ENCODE peak calls at places on chromosomes 3 and 15, in eight cellular contexts. One of them, this sample, is unnamed. For H3K27me3 and H3K9me3, the result is how much of the 10 kb centered on the place peaks cover.

GRCh38 chr15:89247441-89247840 is 3.7 kb downstream of the FANCI start:
- DNase-seq in stomach: no peak
- DNase-seq in sigmoid colon: no peak
- DNase-seq in CD4-positive, alpha-beta T cell: no peak
- DNase-seq in iPS DF 6.9: no peak
- DNase-seq in testis: no peak
- DNase-seq in CD4-positive, alpha-beta memory T cell: no peak
- DNase-seq in heart left ventricle: no peak
- DNase-seq in this sample: no peak

GRCh38 chr3:170622369-170623159 is 36.7 kb upstream of the SLC7A14 start:
- DNase-seq in stomach: no peak
- DNase-seq in sigmoid colon: peak
- DNase-seq in CD4-positive, alpha-beta T cell: no peak
- DNase-seq in iPS DF 6.9: no peak
- DNase-seq in testis: no peak
- DNase-seq in CD4-positive, alpha-beta memory T cell: no peak
- DNase-seq in heart left ventricle: peak
- DNase-seq in this sample: peak

GRCh38 chr3:43522702-43523362 is 99.0 kb downstream of the ANO10 start:
- DNase-seq in stomach: no peak
- DNase-seq in sigmoid colon: no peak
- DNase-seq in CD4-positive, alpha-beta T cell: no peak
- DNase-seq in iPS DF 6.9: no peak
- DNase-seq in testis: no peak
- DNase-seq in CD4-positive, alpha-beta memory T cell: no peak
- DNase-seq in heart left ventricle: no peak
- DNase-seq in this sample: peak

GRCh38 chr3:73624363-73625123 is at the start of gene PDZRN3:
- DNase-seq in stomach: peak
- DNase-seq in sigmoid colon: peak
- DNase-seq in CD4-positive, alpha-beta T cell: no peak
- DNase-seq in iPS DF 6.9: peak
- DNase-seq in testis: peak
- DNase-seq in CD4-positive, alpha-beta memory T cell: no peak
- DNase-seq in heart left ventricle: peak
- DNase-seq in this sample: peak

GRCh38 chr3:111768571-111769100 is 90.4 kb upstream of the PHLDB2 start:
- DNase-seq in stomach: peak
- DNase-seq in sigmoid colon: no peak
- DNase-seq in CD4-positive, alpha-beta T cell: no peak
- DNase-seq in iPS DF 6.9: no peak
- DNase-seq in testis: no peak
- DNase-seq in CD4-positive, alpha-beta memory T cell: no peak
- DNase-seq in heart left ventricle: no peak
- DNase-seq in this sample: peak

GRCh38 chr3:171200052-171201029 is 173.8 kb upstream of the SLC2A2 start:
- DNase-seq in stomach: no peak
- DNase-seq in sigmoid colon: no peak
- DNase-seq in CD4-positive, alpha-beta T cell: no peak
- DNase-seq in iPS DF 6.9: no peak
- DNase-seq in testis: no peak
- DNase-seq in CD4-positive, alpha-beta memory T cell: no peak
- DNase-seq in heart left ventricle: no peak
- DNase-seq in this sample: no peak

GRCh38 chr15:101328001-101328400 is 33.0 kb upstream of the SNRPA1 start:
- DNase-seq in stomach: no peak
- DNase-seq in sigmoid colon: no peak
- DNase-seq in CD4-positive, alpha-beta T cell: no peak
- DNase-seq in iPS DF 6.9: no peak
- DNase-seq in testis: no peak
- DNase-seq in CD4-positive, alpha-beta memory T cell: no peak
- DNase-seq in heart left ventricle: no peak
- DNase-seq in this sample: no peak

GRCh38 chr3:98966862-98967554 is 65.5 kb upstream of the DCBLD2 start:
- DNase-seq in stomach: no peak
- DNase-seq in sigmoid colon: no peak
- DNase-seq in CD4-positive, alpha-beta T cell: no peak
- DNase-seq in iPS DF 6.9: no peak
- DNase-seq in testis: no peak
- DNase-seq in CD4-positive, alpha-beta memory T cell: no peak
- DNase-seq in heart left ventricle: no peak
- DNase-seq in this sample: no peak

GRCh38 chr3:170637321-170637720 is 51.4 kb upstream of the SLC7A14 start:
- DNase-seq in stomach: no peak
- DNase-seq in sigmoid colon: no peak
- DNase-seq in CD4-positive, alpha-beta T cell: no peak
- DNase-seq in iPS DF 6.9: no peak
- DNase-seq in testis: no peak
- DNase-seq in CD4-positive, alpha-beta memory T cell: no peak
- DNase-seq in heart left ventricle: no peak
- DNase-seq in this sample: no peak

GRCh38 chr3:157066335-157067071 is 93.4 kb downstream of the CCNL1 start:
- DNase-seq in stomach: no peak
- DNase-seq in sigmoid colon: peak
- DNase-seq in CD4-positive, alpha-beta T cell: no peak
- DNase-seq in iPS DF 6.9: no peak
- DNase-seq in testis: no peak
- DNase-seq in CD4-positive, alpha-beta memory T cell: no peak
- DNase-seq in heart left ventricle: no peak
- DNase-seq in this sample: peak

GRCh38 chr15:40240619-40241304 is 1.9 kb downstream of the PAK6 start:
- DNase-seq in stomach: peak
- DNase-seq in sigmoid colon: peak
- DNase-seq in CD4-positive, alpha-beta T cell: no peak
- DNase-seq in iPS DF 6.9: no peak
- DNase-seq in testis: no peak
- DNase-seq in CD4-positive, alpha-beta memory T cell: no peak
- DNase-seq in heart left ventricle: no peak
- DNase-seq in this sample: no peak

GRCh38 chr3:183502782-183503181 is 52.7 kb downstream of the KLHL6 start:
- DNase-seq in stomach: no peak
- DNase-seq in sigmoid colon: no peak
- DNase-seq in CD4-positive, alpha-beta T cell: no peak
- DNase-seq in iPS DF 6.9: no peak
- DNase-seq in testis: peak
- DNase-seq in CD4-positive, alpha-beta memory T cell: no peak
- DNase-seq in heart left ventricle: no peak
- DNase-seq in this sample: peak

GRCh38 chr3:52218454-52218853 is 7.0 kb downstream of the TLR9 start:
- DNase-seq in stomach: no peak
- DNase-seq in sigmoid colon: no peak
- DNase-seq in CD4-positive, alpha-beta T cell: no peak
- DNase-seq in iPS DF 6.9: no peak
- DNase-seq in testis: no peak
- DNase-seq in CD4-positive, alpha-beta memory T cell: no peak
- DNase-seq in heart left ventricle: no peak
- DNase-seq in this sample: no peak

GRCh38 chr3:100525753-100526612 is 33.6 kb downstream of the TMEM45A start:
- DNase-seq in stomach: no peak
- DNase-seq in sigmoid colon: peak
- DNase-seq in CD4-positive, alpha-beta T cell: no peak
- DNase-seq in iPS DF 6.9: no peak
- DNase-seq in testis: no peak
- DNase-seq in CD4-positive, alpha-beta memory T cell: no peak
- DNase-seq in heart left ventricle: no peak
- DNase-seq in this sample: peak

GRCh38 chr15:77391372-77391951 is 28.4 kb downstream of the PEAK1 start:
- DNase-seq in stomach: no peak
- DNase-seq in sigmoid colon: no peak
- DNase-seq in CD4-positive, alpha-beta T cell: no peak
- DNase-seq in iPS DF 6.9: no peak
- DNase-seq in testis: no peak
- DNase-seq in CD4-positive, alpha-beta memory T cell: no peak
- DNase-seq in heart left ventricle: no peak
- DNase-seq in this sample: no peak

GRCh38 chr3:39809181-39809994 is at the start of gene MYRIP:
- DNase-seq in stomach: peak
- DNase-seq in sigmoid colon: peak
- DNase-seq in CD4-positive, alpha-beta T cell: no peak
- DNase-seq in iPS DF 6.9: no peak
- DNase-seq in testis: peak
- DNase-seq in CD4-positive, alpha-beta memory T cell: no peak
- DNase-seq in heart left ventricle: peak
- DNase-seq in this sample: peak

GRCh38 chr3:48011771-48012170 is 4.4 kb downstream of the MAP4 start:
- DNase-seq in stomach: no peak
- DNase-seq in sigmoid colon: no peak
- DNase-seq in CD4-positive, alpha-beta T cell: no peak
- DNase-seq in iPS DF 6.9: no peak
- DNase-seq in testis: no peak
- DNase-seq in CD4-positive, alpha-beta memory T cell: no peak
- DNase-seq in heart left ventricle: no peak
- DNase-seq in this sample: no peak

GRCh38 chr3:69541823-69542264 is 156.0 kb upstream of the FRMD4B start:
- DNase-seq in stomach: no peak
- DNase-seq in sigmoid colon: no peak
- DNase-seq in CD4-positive, alpha-beta T cell: no peak
- DNase-seq in iPS DF 6.9: no peak
- DNase-seq in testis: peak
- DNase-seq in CD4-positive, alpha-beta memory T cell: peak
- DNase-seq in heart left ventricle: peak
- DNase-seq in this sample: peak
- H3K27ac ChIP-seq in stomach: no peak
- H3K27ac ChIP-seq in sigmoid colon: no peak
- H3K27ac ChIP-seq in CD4-positive, alpha-beta T cell: no peak
- H3K27ac ChIP-seq in iPS DF 6.9: no peak
- H3K27ac ChIP-seq in testis: no peak
- H3K27ac ChIP-seq in CD4-positive, alpha-beta memory T cell: no peak
- H3K27ac ChIP-seq in heart left ventricle: peak
- H3K27ac ChIP-seq in this sample: no peak

GRCh38 chr15:59289574-59289973 is 82.9 kb downstream of the LDHAL6B start:
- DNase-seq in stomach: no peak
- DNase-seq in sigmoid colon: no peak
- DNase-seq in CD4-positive, alpha-beta T cell: no peak
- DNase-seq in iPS DF 6.9: no peak
- DNase-seq in testis: no peak
- DNase-seq in CD4-positive, alpha-beta memory T cell: no peak
- DNase-seq in heart left ventricle: no peak
- DNase-seq in this sample: no peak

GRCh38 chr15:59292393-59292792 is 80.3 kb downstream of the MYO1E start:
- DNase-seq in stomach: no peak
- DNase-seq in sigmoid colon: no peak
- DNase-seq in CD4-positive, alpha-beta T cell: no peak
- DNase-seq in iPS DF 6.9: no peak
- DNase-seq in testis: no peak
- DNase-seq in CD4-positive, alpha-beta memory T cell: no peak
- DNase-seq in heart left ventricle: no peak
- DNase-seq in this sample: no peak

GRCh38 chr15:59291214-59291551 is 81.5 kb downstream of the MYO1E start:
- DNase-seq in stomach: no peak
- DNase-seq in sigmoid colon: no peak
- DNase-seq in CD4-positive, alpha-beta T cell: no peak
- DNase-seq in iPS DF 6.9: no peak
- DNase-seq in testis: no peak
- DNase-seq in CD4-positive, alpha-beta memory T cell: no peak
- DNase-seq in heart left ventricle: no peak
- DNase-seq in this sample: no peak

GRCh38 chr15:59294574-59294960 is 78.1 kb downstream of the MYO1E start:
- DNase-seq in stomach: no peak
- DNase-seq in sigmoid colon: no peak
- DNase-seq in CD4-positive, alpha-beta T cell: no peak
- DNase-seq in iPS DF 6.9: no peak
- DNase-seq in testis: no peak
- DNase-seq in CD4-positive, alpha-beta memory T cell: no peak
- DNase-seq in heart left ventricle: no peak
- DNase-seq in this sample: no peak

GRCh38 chr15:59290311-59291213 is 82.1 kb downstream of the MYO1E start:
- DNase-seq in stomach: no peak
- DNase-seq in sigmoid colon: no peak
- DNase-seq in CD4-positive, alpha-beta T cell: no peak
- DNase-seq in iPS DF 6.9: no peak
- DNase-seq in testis: no peak
- DNase-seq in CD4-positive, alpha-beta memory T cell: no peak
- DNase-seq in heart left ventricle: no peak
- DNase-seq in this sample: no peak
- H3K27me3 ChIP-seq in stomach: under half
- H3K27me3 ChIP-seq in sigmoid colon: under half
- H3K27me3 ChIP-seq in CD4-positive, alpha-beta T cell: under half
- H3K27me3 ChIP-seq in iPS DF 6.9: under half
- H3K27me3 ChIP-seq in testis: under half
- H3K27me3 ChIP-seq in CD4-positive, alpha-beta memory T cell: under half
- H3K27me3 ChIP-seq in heart left ventricle: under half
- H3K27me3 ChIP-seq in this sample: under half

DNA sequence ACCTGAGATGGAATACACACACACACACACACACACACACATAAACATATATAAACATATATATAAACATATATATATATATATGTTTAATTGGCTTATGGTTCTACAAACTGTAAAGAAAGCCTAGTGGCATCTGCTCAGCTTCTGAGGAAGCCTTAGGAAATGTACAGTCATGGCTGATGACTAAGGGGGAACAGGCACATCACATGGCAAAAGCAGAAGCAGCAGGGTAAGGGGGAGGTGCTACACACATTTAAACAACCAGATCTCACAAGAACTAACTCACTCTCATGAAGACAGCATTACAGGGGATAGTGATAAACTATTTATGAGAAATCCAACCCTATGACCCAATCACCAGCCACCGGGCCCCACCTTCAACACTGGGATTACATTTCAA is 922.9 kb downstream of the SI start:
- DNase-seq in stomach: no peak
- DNase-seq in sigmoid colon: no peak
- DNase-seq in CD4-positive, alpha-beta T cell: no peak
- DNase-seq in iPS DF 6.9: no peak
- DNase-seq in testis: no peak
- DNase-seq in CD4-positive, alpha-beta memory T cell: no peak
- DNase-seq in heart left ventricle: no peak
- DNase-seq in this sample: no peak
- H3K9me3 ChIP-seq in stomach: under half
- H3K9me3 ChIP-seq in sigmoid colon: under half
- H3K9me3 ChIP-seq in CD4-positive, alpha-beta T cell: under half
- H3K9me3 ChIP-seq in iPS DF 6.9: under half
- H3K9me3 ChIP-seq in testis: under half
- H3K9me3 ChIP-seq in CD4-positive, alpha-beta memory T cell: under half
- H3K9me3 ChIP-seq in heart left ventricle: under half
- H3K9me3 ChIP-seq in this sample: under half

GRCh38 chr15:48493763-48494225 is 151.7 kb downstream of the FBN1 start:
- DNase-seq in stomach: no peak
- DNase-seq in sigmoid colon: no peak
- DNase-seq in CD4-positive, alpha-beta T cell: no peak
- DNase-seq in iPS DF 6.9: no peak
- DNase-seq in testis: no peak
- DNase-seq in CD4-positive, alpha-beta memory T cell: no peak
- DNase-seq in heart left ventricle: no peak
- DNase-seq in this sample: no peak

GRCh38 chr15:48499978-48500377 is 145.5 kb downstream of the FBN1 start:
- DNase-seq in stomach: no peak
- DNase-seq in sigmoid colon: no peak
- DNase-seq in CD4-positive, alpha-beta T cell: no peak
- DNase-seq in iPS DF 6.9: no peak
- DNase-seq in testis: no peak
- DNase-seq in CD4-positive, alpha-beta memory T cell: no peak
- DNase-seq in heart left ventricle: no peak
- DNase-seq in this sample: no peak

GRCh38 chr15:48493084-48493762 is 152.3 kb downstream of the FBN1 start:
- DNase-seq in stomach: no peak
- DNase-seq in sigmoid colon: peak
- DNase-seq in CD4-positive, alpha-beta T cell: no peak
- DNase-seq in iPS DF 6.9: no peak
- DNase-seq in testis: no peak
- DNase-seq in CD4-positive, alpha-beta memory T cell: no peak
- DNase-seq in heart left ventricle: no peak
- DNase-seq in this sample: no peak

GRCh38 chr15:48498828-48499227 is 146.7 kb downstream of the FBN1 start:
- DNase-seq in stomach: no peak
- DNase-seq in sigmoid colon: no peak
- DNase-seq in CD4-positive, alpha-beta T cell: no peak
- DNase-seq in iPS DF 6.9: no peak
- DNase-seq in testis: no peak
- DNase-seq in CD4-positive, alpha-beta memory T cell: no peak
- DNase-seq in heart left ventricle: no peak
- DNase-seq in this sample: no peak

GRCh38 chr15:48494646-48495045 is 150.9 kb downstream of the FBN1 start:
- DNase-seq in stomach: no peak
- DNase-seq in sigmoid colon: no peak
- DNase-seq in CD4-positive, alpha-beta T cell: no peak
- DNase-seq in iPS DF 6.9: no peak
- DNase-seq in testis: no peak
- DNase-seq in CD4-positive, alpha-beta memory T cell: no peak
- DNase-seq in heart left ventricle: no peak
- DNase-seq in this sample: peak
- H3K27ac ChIP-seq in stomach: no peak
- H3K27ac ChIP-seq in sigmoid colon: peak
- H3K27ac ChIP-seq in CD4-positive, alpha-beta T cell: no peak
- H3K27ac ChIP-seq in iPS DF 6.9: no peak
- H3K27ac ChIP-seq in testis: no peak
- H3K27ac ChIP-seq in CD4-positive, alpha-beta memory T cell: no peak
- H3K27ac ChIP-seq in heart left ventricle: no peak
- H3K27ac ChIP-seq in this sample: no peak

This sample was measured in cardiac muscle cell.